ENCODE peak calls at places on chromosomes 16 and 17, in nine cellular contexts. D, O, U, W, H, M, Y, F and G are unnamed samples. For H3K4me1, the result is how much of the 10 kb centered on the place peaks cover.

GRCh38 chr16:11105038-11105903 is 150.7 kb downstream of the SOCS1 start:
- DNase-seq in Y (peak), D (no peak), U (peak), H (no peak), F (no peak), M (no peak), O (peak), W (no peak), G (peak)

GRCh38 chr17:7284911-7285310 is 3.4 kb downstream of the SLC2A4 start:
- DNase-seq in O (no peak), H (no peak), M (no peak), F (no peak), W (no peak), D (no peak), Y (no peak), U (no peak), G (no peak)

GRCh38 chr16:1984347-1985225 is 593 bp downstream of the GFER start:
- DNase-seq in Y (peak), H (no peak), D (no peak), F (no peak), U (no peak), O (peak), W (no peak), M (no peak), G (no peak)

GRCh38 chr16:23836404-23837291 is 865 bp downstream of the PRKCB start:
- DNase-seq in U (no peak), D (no peak), W (peak), F (no peak), H (no peak), M (no peak), Y (no peak), O (peak), G (peak)

GRCh38 chr16:67277294-67277998 is 1.9 kb upstream of the PLEKHG4 start:
- DNase-seq in D (no peak), F (no peak), W (no peak), Y (peak), O (peak), U (no peak), H (peak), M (no peak), G (peak)

GRCh38 chr16:87309912-87310485 is 7.2 kb downstream of the C16orf95 start:
- DNase-seq in U (no peak), M (no peak), D (no peak), F (no peak), Y (no peak), H (no peak), W (no peak), O (no peak), G (no peak)

GRCh38 chr17:42325026-42325425 is 36.7 kb downstream of the STAT5A start:
- DNase-seq in F (no peak), D (no peak), W (no peak), U (no peak), M (no peak), Y (no peak), O (no peak), H (peak), G (peak)

GRCh38 chr17:37818689-37819088 is 73.8 kb upstream of the HNF1B start:
- DNase-seq in O (peak), H (no peak), F (no peak), W (peak), Y (no peak), D (no peak), U (no peak), M (no peak), G (no peak)

GRCh38 chr16:19113577-19114358 is at the start of gene ITPRIPL2:
- DNase-seq in D (peak), F (peak), Y (peak), H (peak), U (no peak), M (peak), O (peak), W (peak), G (peak)

GRCh38 chr17:10745231-10745630 is 15.4 kb upstream of the TMEM220 start:
- DNase-seq in O (peak), H (no peak), M (no peak), D (no peak), U (no peak), W (no peak), F (no peak), Y (no peak), G (peak)

GRCh38 chr17:16873654-16874035 is 98.3 kb downstream of the TNFRSF13B start:
- DNase-seq in H (no peak), W (no peak), D (no peak), O (no peak), F (no peak), Y (no peak), M (no peak), U (no peak), G (no peak)

GRCh38 chr16:27718767-27719445 is 169.0 kb downstream of the KATNIP start:
- DNase-seq in Y (peak), M (peak), U (no peak), H (no peak), F (no peak), W (no peak), O (no peak), D (no peak), G (peak)

GRCh38 chr17:82297280-82297803 is 20.1 kb downstream of the CD7 start:
- DNase-seq in M (peak), F (peak), U (peak), D (peak), W (peak), H (peak), O (peak), Y (no peak), G (peak)

GRCh38 chr17:7045492-7046126 is 1.7 kb upstream of the SLC16A11 start:
- DNase-seq in W (peak), Y (peak), M (no peak), H (peak), D (no peak), F (no peak), O (peak), U (peak), G (no peak)

GRCh38 chr17:68684860-68685493 is 83.8 kb upstream of the FAM20A start:
- DNase-seq in Y (no peak), H (no peak), D (no peak), M (no peak), W (no peak), F (no peak), U (no peak), O (no peak), G (no peak)

GRCh38 chr16:66207139-66207863 is 159.2 kb upstream of the CDH5 start:
- DNase-seq in W (no peak), U (no peak), O (no peak), M (no peak), H (no peak), D (no peak), F (peak), Y (no peak), G (no peak)

GRCh38 chr16:6725634-6726331 is 606.9 kb upstream of the RBFOX1 start:
- DNase-seq in O (no peak), W (no peak), H (no peak), U (no peak), D (no peak), Y (no peak), F (no peak), M (no peak), G (no peak)

GRCh38 chr17:17402558-17402957 is 74.2 kb upstream of the MED9 start:
- DNase-seq in O (no peak), M (no peak), F (no peak), D (no peak), U (no peak), H (no peak), Y (peak), W (no peak), G (no peak)

GRCh38 chr17:80761421-80761871 is 216.8 kb downstream of the RPTOR start:
- DNase-seq in Y (no peak), W (no peak), F (no peak), U (no peak), M (no peak), O (no peak), D (no peak), H (peak), G (peak)

GRCh38 chr17:56773124-56773523 is 60.6 kb downstream of the C17orf67 start:
- DNase-seq in W (no peak), U (no peak), H (no peak), F (no peak), Y (no peak), O (no peak), M (no peak), D (no peak), G (no peak)

GRCh38 chr16:79217375-79218011 is 383.0 kb downstream of the MAF start:
- DNase-seq in M (no peak), O (no peak), W (no peak), H (no peak), D (no peak), F (no peak), U (no peak), Y (no peak), G (no peak)

GRCh38 chr16:1300664-1301476 is 8.6 kb upstream of the UBE2I start:
- DNase-seq in M (no peak), Y (peak), H (peak), U (no peak), W (peak), F (no peak), D (no peak), O (peak), G (no peak)

GRCh38 chr17:64130559-64131001 is 636 bp upstream of the ERN1 start:
- DNase-seq in O (peak), H (no peak), U (peak), M (no peak), F (no peak), W (no peak), D (peak), Y (no peak), G (peak)

GRCh38 chr16:8781797-8782196 is 15.6 kb downstream of the TMEM186 start:
- DNase-seq in M (no peak), F (no peak), W (no peak), U (no peak), Y (no peak), H (no peak), O (no peak), D (no peak), G (no peak)

GRCh38 chr17:8466466-8466865 is 30.8 kb downstream of the NDEL1 start:
- DNase-seq in O (no peak), W (no peak), H (no peak), M (no peak), U (no peak), Y (no peak), F (no peak), D (no peak), G (no peak)

GRCh38 chr16:19765860-19766553 is 47.9 kb downstream of the IQCK start:
- DNase-seq in H (no peak), W (peak), U (no peak), M (peak), F (no peak), Y (no peak), O (peak), D (peak), G (peak)

GRCh38 chr17:37671813-37672544 is 28.7 kb upstream of the DDX52 start:
- DNase-seq in W (no peak), O (no peak), Y (peak), F (no peak), U (no peak), M (no peak), D (no peak), H (peak), G (no peak)

GRCh38 chr17:41420134-41420533 is 4.3 kb downstream of the KRT37 start:
- DNase-seq in Y (no peak), O (no peak), W (no peak), U (no peak), D (no peak), H (no peak), F (no peak), M (no peak), G (no peak)

GRCh38 chr16:83308414-83308813 is 499.4 kb upstream of the HSBP1 start:
- DNase-seq in Y (no peak), M (no peak), H (no peak), D (no peak), O (no peak), F (no peak), W (no peak), U (no peak), G (no peak)

GRCh38 chr16:17476414-17477259 is 5.9 kb upstream of the XYLT1 start:
- DNase-seq in Y (peak), U (no peak), D (no peak), F (no peak), M (no peak), H (peak), O (peak), W (peak), G (no peak)

GRCh38 chr17:77371888-77372443 is 231.2 kb downstream of the SEC14L1 start:
- DNase-seq in F (no peak), U (no peak), O (no peak), D (peak), Y (no peak), M (no peak), W (no peak), H (no peak), G (no peak)

GRCh38 chr17:77371117-77371887 is 230.5 kb downstream of the SEC14L1 start:
- DNase-seq in H (no peak), O (no peak), Y (no peak), U (no peak), W (peak), M (no peak), D (peak), F (no peak), G (peak)

GRCh38 chr17:77366558-77367245 is 225.9 kb downstream of the SEC14L1 start:
- DNase-seq in U (no peak), O (peak), W (no peak), Y (no peak), H (no peak), D (peak), M (no peak), F (no peak), G (peak)

GRCh38 chr17:77370536-77370935 is 229.8 kb downstream of the SEC14L1 start:
- DNase-seq in H (no peak), M (no peak), Y (no peak), W (no peak), F (no peak), D (peak), U (no peak), O (no peak), G (peak)

DNA sequence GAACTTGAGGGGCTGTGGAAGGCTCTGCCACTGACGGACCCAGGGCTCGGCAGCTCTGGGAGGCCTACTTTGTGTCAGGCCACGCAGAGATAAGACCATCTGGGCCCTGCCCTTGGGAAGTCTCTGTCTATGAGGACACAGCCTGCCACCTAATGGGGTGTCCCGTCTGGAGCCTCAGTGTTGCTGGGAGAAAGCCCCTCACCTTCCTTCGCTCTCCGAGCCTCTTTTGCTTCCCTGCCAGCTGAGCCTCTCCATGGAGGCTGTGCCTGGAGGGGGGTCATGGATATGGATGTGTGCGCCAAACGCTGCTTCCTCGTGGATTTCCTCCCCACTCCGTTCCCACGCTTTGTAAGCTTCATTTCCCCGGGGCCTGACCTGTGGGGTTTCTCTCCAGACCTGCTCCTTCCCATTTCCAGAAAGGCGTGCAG is 228.8 kb downstream of the SEC14L1 start:
- DNase-seq in F (no peak), M (no peak), O (no peak), W (no peak), Y (no peak), H (no peak), U (no peak), D (peak), G (peak)
- H3K4me1 ChIP-seq in F (half or more), M (half or more), O (half or more), W (half or more), Y (half or more), H (half or more), U (under half), D (under half), G (half or more)

GRCh38 chr17:30905742-30906100 is 317 bp downstream of the TEFM start:
- DNase-seq in O (peak), D (no peak), H (peak), M (no peak), F (no peak), W (no peak), U (no peak), Y (no peak), G (no peak)
- TF ChIP-seq EP300 in O (no peak), D (no peak), H (no peak), M (no peak), F (no peak), W (no peak), U (no peak), Y (no peak), G (no peak)

GRCh38 chr16:56916571-56917403 is 15.2 kb upstream of the HERPUD1 start:
- DNase-seq in D (no peak), F (no peak), W (no peak), Y (no peak), M (no peak), O (peak), U (peak), H (no peak), G (peak)
- H3K4me1 ChIP-seq in D (under half), F (under half), W (under half), Y (half or more), M (under half), O (under half), U (under half), H (under half), G (under half)

GRCh38 chr17:66665194-66665593 is 169.7 kb upstream of the CACNG5 start:
- DNase-seq in W (no peak), O (no peak), Y (no peak), U (no peak), D (no peak), M (no peak), H (no peak), F (no peak), G (no peak)
- TF ChIP-seq EP300 in W (no peak), O (no peak), Y (no peak), U (no peak), D (no peak), M (no peak), H (no peak), F (no peak), G (no peak)

GRCh38 chr16:75138636-75139035 is 9.7 kb upstream of the ZFP1 start:
- DNase-seq in O (no peak), Y (no peak), W (no peak), M (no peak), F (no peak), H (no peak), D (no peak), U (no peak), G (no peak)
- H3K4me1 ChIP-seq in O (under half), Y (under half), W (under half), M (under half), F (under half), H (under half), D (under half), U (under half), G (under half)